ENCODE peak calls at places on chromosome 14, in six cellular contexts. Y is SK-N-SH; O is CD8-positive, alpha-beta memory T cell; A is MCF 10A; U is activated T-helper 1 cell treated with anti-CD3 and anti-CD28 coated beads, Interleukin-12 subunit alpha, Interleukin-12 subunit beta, Interleukin-2, Interleukin-4 antibody, amounts not matched to agents 30 ng/mL and 10 ng/mL and 1 ng/mL, durations not matched to agents 14 hours and 24 hours and 36 hours; X is NCI-H1694. P is an unnamed sample.

GRCh38 chr14:99564256-99564902 is 39.6 kb downstream of the CCDC85C start:
- DNase-seq in Y (peak), O (no peak), A (peak), U (no peak), X (peak), P (no peak)

GRCh38 chr14:104770072-104770579 is 17.2 kb downstream of the SIVA1 start:
- DNase-seq in Y (no peak), O (no peak), A (no peak), U (no peak), X (no peak), P (no peak)

GRCh38 chr14:99467338-99468075 is 13.2 kb downstream of the SETD3 start:
- DNase-seq in Y (no peak), O (no peak), A (no peak), U (no peak), X (no peak), P (no peak)

GRCh38 chr14:60641722-60642269 is 7.5 kb downstream of the SIX1 start:
- DNase-seq in Y (no peak), O (no peak), A (no peak), U (no peak), X (no peak), P (no peak)

GRCh38 chr14:93135399-93135798 is 19.7 kb upstream of the ITPK1 start:
- DNase-seq in Y (no peak), O (no peak), A (peak), U (no peak), X (no peak), P (no peak)

GRCh38 chr14:102928412-102929348 is 6.2 kb downstream of the AMN start:
- DNase-seq in Y (no peak), O (peak), A (no peak), U (peak), X (no peak), P (peak)

GRCh38 chr14:54700717-54701116 is 133.8 kb downstream of the SAMD4A start:
- DNase-seq in Y (no peak), O (no peak), A (no peak), U (no peak), X (no peak), P (no peak)

GRCh38 chr14:57610631-57611030 is 117.0 kb upstream of the CCDC198 start:
- DNase-seq in Y (no peak), O (no peak), A (no peak), U (no peak), X (no peak), P (no peak)

GRCh38 chr14:55103005-55103640 is 25.9 kb upstream of the LGALS3 start:
- DNase-seq in Y (no peak), O (peak), A (peak), U (peak), X (no peak), P (peak)

GRCh38 chr14:77241955-77242354 is 29.1 kb downstream of the NGB start:
- DNase-seq in Y (no peak), O (no peak), A (no peak), U (no peak), X (no peak), P (no peak)

GRCh38 chr14:64704145-64704742 is at the start of gene PLEKHG3:
- DNase-seq in Y (peak), O (no peak), A (peak), U (peak), X (peak), P (peak)

GRCh38 chr14:101878222-101879211 is 85.9 kb upstream of the DYNC1H1 start:
- DNase-seq in Y (no peak), O (peak), A (no peak), U (no peak), X (no peak), P (no peak)

GRCh38 chr14:59425322-59425945 is 39.7 kb downstream of the GPR135 start:
- DNase-seq in Y (no peak), O (no peak), A (no peak), U (no peak), X (no peak), P (no peak)

GRCh38 chr14:55416866-55417265 is 5.2 kb upstream of the ATG14 start:
- DNase-seq in Y (no peak), O (no peak), A (peak), U (no peak), X (peak), P (peak)

GRCh38 chr14:54591461-54592245 is 24.7 kb downstream of the SAMD4A start:
- DNase-seq in Y (no peak), O (no peak), A (peak), U (no peak), X (no peak), P (peak)

GRCh38 chr14:91281346-91281745 is 36.8 kb upstream of the GPR68 start:
- DNase-seq in Y (no peak), O (no peak), A (peak), U (no peak), X (no peak), P (peak)

GRCh38 chr14:103450423-103450822 is 65.2 kb downstream of the MARK3 start:
- DNase-seq in Y (no peak), O (no peak), A (no peak), U (no peak), X (no peak), P (no peak)

GRCh38 chr14:96096639-96097610 is 57.8 kb downstream of the C14orf132 start:
- DNase-seq in Y (no peak), O (no peak), A (no peak), U (no peak), X (no peak), P (no peak)

GRCh38 chr14:54200726-54201125 is 196.1 kb upstream of the CDKN3 start:
- DNase-seq in Y (no peak), O (no peak), A (no peak), U (no peak), X (no peak), P (peak)

GRCh38 chr14:69611264-69612013 is at the start of gene SUSD6:
- DNase-seq in Y (peak), O (peak), A (peak), U (peak), X (peak), P (peak)

GRCh38 chr14:89576132-89576923 is 159.3 kb upstream of the FOXN3 start:
- DNase-seq in Y (no peak), O (no peak), A (no peak), U (no peak), X (no peak), P (no peak)

GRCh38 chr14:94787655-94788054 is 17.7 kb upstream of the GSC start:
- DNase-seq in Y (no peak), O (no peak), A (no peak), U (no peak), X (no peak), P (no peak)

GRCh38 chr14:103281496-103282231 is 52.4 kb upstream of the EIF5 start:
- DNase-seq in Y (peak), O (no peak), A (peak), U (no peak), X (peak), P (peak)

GRCh38 chr14:55781046-55781445 is 201.0 kb downstream of the KTN1 start:
- DNase-seq in Y (no peak), O (no peak), A (no peak), U (no peak), X (no peak), P (no peak)

GRCh38 chr14:34059925-34060746 is 109.3 kb upstream of the EGLN3 start:
- DNase-seq in Y (peak), O (no peak), A (peak), U (peak), X (no peak), P (peak)

GRCh38 chr14:68507544-68508081 is 285.3 kb downstream of the ZFP36L1 start:
- DNase-seq in Y (no peak), O (peak), A (no peak), U (no peak), X (no peak), P (no peak)

GRCh38 chr14:21768116-21768874 is 94.7 kb upstream of the OR4E1 start:
- DNase-seq in Y (peak), O (no peak), A (peak), U (peak), X (no peak), P (peak)

GRCh38 chr14:23578560-23579310 is at the start of gene JPH4:
- DNase-seq in Y (peak), O (no peak), A (no peak), U (no peak), X (peak), P (no peak)

GRCh38 chr14:95222151-95222631 is 64.9 kb upstream of the DICER1 start:
- DNase-seq in Y (no peak), O (no peak), A (no peak), U (no peak), X (no peak), P (peak)

GRCh38 chr14:36430169-36430568 is 89.9 kb downstream of the NKX2-1 start:
- DNase-seq in Y (no peak), O (no peak), A (no peak), U (no peak), X (no peak), P (no peak)

GRCh38 chr14:105533811-105534498 is 7.6 kb downstream of the TMEM121 start:
- DNase-seq in Y (no peak), O (no peak), A (no peak), U (no peak), X (peak), P (no peak)

GRCh38 chr14:35669782-35670181 is 135.8 kb downstream of the INSM2 start:
- DNase-seq in Y (no peak), O (no peak), A (no peak), U (no peak), X (no peak), P (peak)

GRCh38 chr14:81927069-81927468 is 393.4 kb upstream of the SEL1L start:
- DNase-seq in Y (no peak), O (no peak), A (peak), U (no peak), X (no peak), P (no peak)

GRCh38 chr14:103724116-103724515 is 8.5 kb downstream of the ZFYVE21 start:
- DNase-seq in Y (peak), O (no peak), A (no peak), U (no peak), X (peak), P (no peak)

GRCh38 chr14:92938890-92939671 is 16.1 kb downstream of the CHGA start:
- DNase-seq in Y (peak), O (no peak), A (no peak), U (no peak), X (no peak), P (no peak)

GRCh38 chr14:56331815-56332214 is 213.6 kb downstream of the PELI2 start:
- DNase-seq in Y (peak), O (no peak), A (no peak), U (no peak), X (peak), P (no peak)

GRCh38 chr14:101707863-101708620 is 53.5 kb upstream of the PPP2R5C start:
- DNase-seq in Y (no peak), O (no peak), A (no peak), U (no peak), X (no peak), P (no peak)

GRCh38 chr14:22839159-22839779 is 2.9 kb downstream of the MMP14 start:
- DNase-seq in Y (no peak), O (no peak), A (peak), U (no peak), X (no peak), P (peak)

P was measured in epithelial cell of esophagus.